ENCODE peak calls at places on chromosome X, in four cellular contexts. F is K562, N is HepG2, I is HCT116. Y is an unnamed sample.

GRCh38 chrX:103442536-103442901 is 66.2 kb downstream of the BEX3 start:
- DNase-seq in F (no peak), N (no peak), I (no peak), Y (no peak)

GRCh38 chrX:17459596-17459995 is 84.6 kb downstream of the NHS start:
- DNase-seq in F (no peak), N (no peak), I (no peak), Y (no peak)

GRCh38 chrX:39896951-39897740 is 200.6 kb downstream of the BCOR start:
- DNase-seq in F (peak; percentile 29), N (peak; percentile 24), I (no peak), Y (no peak)

GRCh38 chrX:87299563-87300160 is 217.9 kb upstream of the KLHL4 start:
- DNase-seq in F (peak; percentile 8), N (peak; percentile 0), I (no peak), Y (no peak)

GRCh38 chrX:2690856-2691542 is at the start of gene CD99:
- DNase-seq in F (peak; percentile 91), N (peak; percentile 80), I (no peak), Y (no peak)

GRCh38 chrX:102832661-102833060 is 104.4 kb upstream of the RAB40AL start:
- DNase-seq in F (peak; percentile 18), N (no peak), I (no peak), Y (no peak)

GRCh38 chrX:9899640-9900075 is 67.5 kb upstream of the CLDN34 start:
- DNase-seq in F (no peak), N (no peak), I (no peak), Y (no peak)

GRCh38 chrX:153878969-153879653 is 6.9 kb downstream of the L1CAM start:
- DNase-seq in F (no peak), N (no peak), I (no peak), Y (no peak)

GRCh38 chrX:110852180-110852579 is 56.6 kb upstream of the CHRDL1 start:
- DNase-seq in F (peak; percentile 21), N (no peak), I (no peak), Y (no peak)

GRCh38 chrX:40931921-40932320 is 153.3 kb upstream of the USP9X start:
- DNase-seq in F (no peak), N (no peak), I (no peak), Y (no peak)

GRCh38 chrX:19789782-19790181 is 97.6 kb downstream of the SH3KBP1 start:
- DNase-seq in F (no peak), N (no peak), I (no peak), Y (no peak)

GRCh38 chrX:19792412-19792811 is 95.0 kb downstream of the SH3KBP1 start:
- DNase-seq in F (no peak), N (no peak), I (no peak), Y (no peak)

GRCh38 chrX:19793471-19793870 is 93.9 kb downstream of the SH3KBP1 start:
- DNase-seq in F (no peak), N (no peak), I (no peak), Y (no peak)

GRCh38 chrX:19790829-19791228 is 96.6 kb downstream of the SH3KBP1 start:
- DNase-seq in F (no peak), N (no peak), I (no peak), Y (no peak)

GRCh38 chrX:19791562-19791961 is 95.8 kb downstream of the SH3KBP1 start:
- DNase-seq in F (no peak), N (no peak), I (no peak), Y (no peak)
- H3K27me3 ChIP-seq in F (no peaks in the 10 kb centered on the region), N (no peaks in the 10 kb centered on the region), I (no peaks in the 10 kb centered on the region), Y (no peaks in the 10 kb centered on the region)

GRCh38 chrX:65608021-65608420 is 59.4 kb upstream of the MSN start:
- DNase-seq in F (no peak), N (no peak), I (no peak), Y (no peak)

GRCh38 chrX:65610040-65610439 is 57.4 kb upstream of the MSN start:
- DNase-seq in F (no peak), N (no peak), I (no peak), Y (no peak)

GRCh38 chrX:65609237-65609636 is 58.2 kb upstream of the MSN start:
- DNase-seq in F (no peak), N (no peak), I (no peak), Y (no peak)

GRCh38 chrX:65601530-65602281 is 65.7 kb upstream of the MSN start:
- DNase-seq in F (no peak), N (peak; percentile 0), I (no peak), Y (no peak)

DNA sequence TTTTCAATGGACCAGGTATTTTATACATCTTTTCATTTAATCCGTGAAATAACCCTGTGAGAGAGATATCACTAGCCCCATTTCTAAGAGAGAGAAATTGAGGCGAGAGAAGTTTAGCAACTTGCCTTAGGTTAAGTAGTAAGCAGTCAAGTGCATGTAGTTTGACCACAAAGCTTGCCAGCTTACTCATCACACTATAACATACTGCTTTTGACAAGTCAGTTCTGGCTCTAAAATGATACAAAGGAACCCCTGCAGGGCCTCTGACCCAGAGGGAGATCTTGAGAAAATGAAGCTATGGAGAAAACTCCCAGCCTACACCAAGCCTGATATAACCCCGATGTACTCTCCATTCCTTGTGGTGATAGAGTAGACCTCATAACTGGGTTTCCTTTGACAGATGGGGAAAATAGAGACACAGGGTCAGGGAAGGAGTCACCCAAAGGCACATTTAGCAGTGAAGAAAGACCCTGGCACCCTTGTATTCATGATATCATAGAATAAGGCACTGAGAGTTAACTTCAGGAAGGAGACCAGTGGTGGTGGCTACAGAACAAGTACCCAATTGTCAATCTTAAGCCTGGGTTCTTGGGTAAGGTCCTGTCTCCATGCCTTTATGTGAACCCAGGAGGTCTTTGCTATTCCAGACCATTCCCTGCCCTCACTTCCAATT is 60.2 kb upstream of the MSN start:
- DNase-seq in F (no peak), N (no peak), I (no peak), Y (no peak)
- TF ChIP-seq TCF7L2 in F (no peak), N (no peak), I (no peak), Y (no peak)

DNA sequence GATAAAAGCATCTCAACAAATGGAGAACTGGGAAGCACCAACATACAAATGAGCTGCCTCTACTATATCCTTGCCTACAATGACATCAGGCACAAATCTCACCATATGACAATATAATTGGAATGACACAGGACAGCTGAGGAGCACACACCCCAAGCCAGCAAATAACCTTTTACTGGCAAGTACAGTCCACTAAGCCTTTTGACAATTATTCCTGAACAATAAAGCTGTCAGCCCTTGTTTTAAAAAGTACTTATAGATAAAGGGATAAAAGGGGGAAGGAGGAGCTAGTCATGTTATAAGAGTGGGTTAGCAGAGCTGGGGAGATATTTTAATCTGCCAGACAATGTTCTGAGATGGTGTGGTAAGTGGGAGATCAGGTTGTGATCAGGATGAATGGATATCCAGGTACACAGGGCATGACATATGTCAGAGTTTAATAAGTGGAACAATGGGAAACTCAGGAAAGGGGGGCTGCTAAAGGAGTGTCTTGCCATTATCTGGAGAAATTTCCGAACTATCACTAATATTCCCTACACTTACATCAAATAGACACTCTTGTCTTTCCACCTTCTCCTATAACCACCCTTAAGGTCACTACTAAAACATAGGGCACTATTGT is 127.6 kb downstream of the GPC3 start:
- DNase-seq in F (no peak), N (no peak), I (no peak), Y (no peak)
- H3K27me3 ChIP-seq in F (no peaks in the 10 kb centered on the region), N (no peaks in the 10 kb centered on the region), I (no peaks in the 10 kb centered on the region), Y (peaks cover 4% of the 10 kb centered on the region)

DNA sequence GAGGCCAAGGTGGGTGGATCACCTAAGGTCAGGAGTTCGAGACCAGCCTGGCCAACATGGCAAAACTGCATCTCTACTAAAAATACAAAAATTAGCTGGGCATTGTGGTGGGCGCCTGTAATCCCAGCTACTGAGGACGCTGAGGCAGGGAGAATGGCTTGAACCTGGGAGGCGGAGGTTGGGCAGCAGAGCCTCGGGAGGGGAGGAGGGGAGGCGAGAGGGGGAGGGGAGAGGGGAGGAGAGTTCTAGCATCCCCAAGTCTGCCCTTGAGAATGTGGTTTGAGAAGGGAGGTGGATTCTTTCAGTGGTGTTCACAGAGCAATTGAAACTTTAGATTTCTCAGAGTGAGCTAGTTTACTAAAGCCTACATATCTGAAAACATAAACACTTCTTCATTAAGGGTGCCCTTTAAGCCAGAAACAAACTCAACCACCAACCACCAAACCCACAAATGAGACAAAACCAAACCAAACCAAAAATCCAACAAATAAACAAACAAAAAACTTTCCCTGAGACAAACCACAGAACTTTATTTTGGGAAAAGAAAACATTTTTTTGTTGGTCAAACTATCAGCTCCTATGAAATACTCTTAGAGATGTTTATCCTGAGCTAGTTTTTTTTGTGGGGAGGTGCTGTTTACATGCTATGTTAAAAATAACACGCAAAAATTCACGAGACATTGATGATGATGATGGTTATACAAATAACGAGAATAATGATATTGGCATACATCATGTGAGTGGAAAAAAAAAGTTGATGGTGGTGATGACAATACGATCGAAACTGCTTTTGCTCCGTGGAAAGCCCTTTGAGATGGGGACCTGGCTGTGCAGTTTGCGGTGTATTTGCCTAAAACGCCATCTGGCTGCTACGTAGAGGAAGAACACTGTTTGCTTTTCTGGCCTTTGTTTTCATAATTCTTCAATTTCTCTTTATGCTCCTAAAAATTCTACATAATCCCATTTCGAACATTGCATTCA is 98.2 kb upstream of the PRKX start:
- DNase-seq in F (peak; percentile 21), N (peak; percentile 16), I (peak; percentile 6), Y (no peak)
- TF ChIP-seq TCF7L2 in F (no peak), N (no peak), I (no peak), Y (no peak)